ENCODE peak calls at places on chromosomes 1 and 21, in six cellular contexts. One of them, this sample, is unnamed.

GRCh38 chr1:92961131-92961895 is at the start of gene DIPK1A:
- DNase-seq in uterus: peak; percentile 78
- DNase-seq in AG08395: peak; percentile 89
- DNase-seq in stimulated activated CD4-positive, alpha-beta T cell treated with anti-CD3 and anti-CD28 coated beads, Interleukin-1b, Interleukin-23, amount 100 ng/mL, for 4 hours: peak; percentile 56
- DNase-seq in activated CD4-positive, alpha-beta T cell treated with anti-CD3 and anti-CD28 coated beads, Interleukin-2, amount 10 ng/mL, durations not matched to agents 7 days and 5 days: peak; percentile 80
- DNase-seq in PC-9: peak; percentile 72
- DNase-seq in this sample: no peak

GRCh38 chr1:41102653-41103052 is 81.1 kb upstream of the SLFNL1 start:
- DNase-seq in uterus: no peak
- DNase-seq in AG08395: no peak
- DNase-seq in stimulated activated CD4-positive, alpha-beta T cell treated with anti-CD3 and anti-CD28 coated beads, Interleukin-1b, Interleukin-23, amount 100 ng/mL, for 4 hours: no peak
- DNase-seq in activated CD4-positive, alpha-beta T cell treated with anti-CD3 and anti-CD28 coated beads, Interleukin-2, amount 10 ng/mL, durations not matched to agents 7 days and 5 days: no peak
- DNase-seq in PC-9: no peak
- DNase-seq in this sample: no peak

GRCh38 chr1:29453502-29454240 is 217.3 kb downstream of the PTPRU start:
- DNase-seq in uterus: no peak
- DNase-seq in AG08395: peak; percentile 38
- DNase-seq in stimulated activated CD4-positive, alpha-beta T cell treated with anti-CD3 and anti-CD28 coated beads, Interleukin-1b, Interleukin-23, amount 100 ng/mL, for 4 hours: no peak
- DNase-seq in activated CD4-positive, alpha-beta T cell treated with anti-CD3 and anti-CD28 coated beads, Interleukin-2, amount 10 ng/mL, durations not matched to agents 7 days and 5 days: no peak
- DNase-seq in PC-9: peak; percentile 49
- DNase-seq in this sample: peak; percentile 75

GRCh38 chr1:92485374-92486250 is 1.1 kb downstream of the GFI1 start:
- DNase-seq in uterus: no peak
- DNase-seq in AG08395: no peak
- DNase-seq in stimulated activated CD4-positive, alpha-beta T cell treated with anti-CD3 and anti-CD28 coated beads, Interleukin-1b, Interleukin-23, amount 100 ng/mL, for 4 hours: peak; percentile 83
- DNase-seq in activated CD4-positive, alpha-beta T cell treated with anti-CD3 and anti-CD28 coated beads, Interleukin-2, amount 10 ng/mL, durations not matched to agents 7 days and 5 days: peak; percentile 90
- DNase-seq in PC-9: peak; percentile 45
- DNase-seq in this sample: no peak

GRCh38 chr1:239912471-239912870 is 179.2 kb upstream of the FMN2 start:
- DNase-seq in uterus: no peak
- DNase-seq in AG08395: peak; percentile 72
- DNase-seq in stimulated activated CD4-positive, alpha-beta T cell treated with anti-CD3 and anti-CD28 coated beads, Interleukin-1b, Interleukin-23, amount 100 ng/mL, for 4 hours: no peak
- DNase-seq in activated CD4-positive, alpha-beta T cell treated with anti-CD3 and anti-CD28 coated beads, Interleukin-2, amount 10 ng/mL, durations not matched to agents 7 days and 5 days: no peak
- DNase-seq in PC-9: no peak
- DNase-seq in this sample: no peak

GRCh38 chr1:181947441-181947840 is 114.1 kb downstream of the ZNF648 start:
- DNase-seq in uterus: no peak
- DNase-seq in AG08395: no peak
- DNase-seq in stimulated activated CD4-positive, alpha-beta T cell treated with anti-CD3 and anti-CD28 coated beads, Interleukin-1b, Interleukin-23, amount 100 ng/mL, for 4 hours: no peak
- DNase-seq in activated CD4-positive, alpha-beta T cell treated with anti-CD3 and anti-CD28 coated beads, Interleukin-2, amount 10 ng/mL, durations not matched to agents 7 days and 5 days: no peak
- DNase-seq in PC-9: no peak
- DNase-seq in this sample: no peak

GRCh38 chr1:109490029-109490933 is 3.6 kb upstream of the CYB561D1 start:
- DNase-seq in uterus: peak; percentile 71
- DNase-seq in AG08395: peak; percentile 81
- DNase-seq in stimulated activated CD4-positive, alpha-beta T cell treated with anti-CD3 and anti-CD28 coated beads, Interleukin-1b, Interleukin-23, amount 100 ng/mL, for 4 hours: peak; percentile 70
- DNase-seq in activated CD4-positive, alpha-beta T cell treated with anti-CD3 and anti-CD28 coated beads, Interleukin-2, amount 10 ng/mL, durations not matched to agents 7 days and 5 days: peak; percentile 84
- DNase-seq in PC-9: peak; percentile 61
- DNase-seq in this sample: no peak

GRCh38 chr1:95286479-95286878 is 52.5 kb downstream of the RWDD3 start:
- DNase-seq in uterus: no peak
- DNase-seq in AG08395: no peak
- DNase-seq in stimulated activated CD4-positive, alpha-beta T cell treated with anti-CD3 and anti-CD28 coated beads, Interleukin-1b, Interleukin-23, amount 100 ng/mL, for 4 hours: no peak
- DNase-seq in activated CD4-positive, alpha-beta T cell treated with anti-CD3 and anti-CD28 coated beads, Interleukin-2, amount 10 ng/mL, durations not matched to agents 7 days and 5 days: no peak
- DNase-seq in PC-9: no peak
- DNase-seq in this sample: no peak

GRCh38 chr1:58754683-58755467 is 29.0 kb downstream of the JUN start:
- DNase-seq in uterus: no peak
- DNase-seq in AG08395: no peak
- DNase-seq in stimulated activated CD4-positive, alpha-beta T cell treated with anti-CD3 and anti-CD28 coated beads, Interleukin-1b, Interleukin-23, amount 100 ng/mL, for 4 hours: no peak
- DNase-seq in activated CD4-positive, alpha-beta T cell treated with anti-CD3 and anti-CD28 coated beads, Interleukin-2, amount 10 ng/mL, durations not matched to agents 7 days and 5 days: peak; percentile 48
- DNase-seq in PC-9: no peak
- DNase-seq in this sample: no peak

GRCh38 chr1:112636597-112637256 is 17.1 kb downstream of the CAPZA1 start:
- DNase-seq in uterus: no peak
- DNase-seq in AG08395: no peak
- DNase-seq in stimulated activated CD4-positive, alpha-beta T cell treated with anti-CD3 and anti-CD28 coated beads, Interleukin-1b, Interleukin-23, amount 100 ng/mL, for 4 hours: no peak
- DNase-seq in activated CD4-positive, alpha-beta T cell treated with anti-CD3 and anti-CD28 coated beads, Interleukin-2, amount 10 ng/mL, durations not matched to agents 7 days and 5 days: no peak
- DNase-seq in PC-9: no peak
- DNase-seq in this sample: no peak

GRCh38 chr1:33074193-33074945 is 6.6 kb upstream of the AZIN2 start:
- DNase-seq in uterus: no peak
- DNase-seq in AG08395: no peak
- DNase-seq in stimulated activated CD4-positive, alpha-beta T cell treated with anti-CD3 and anti-CD28 coated beads, Interleukin-1b, Interleukin-23, amount 100 ng/mL, for 4 hours: no peak
- DNase-seq in activated CD4-positive, alpha-beta T cell treated with anti-CD3 and anti-CD28 coated beads, Interleukin-2, amount 10 ng/mL, durations not matched to agents 7 days and 5 days: no peak
- DNase-seq in PC-9: no peak
- DNase-seq in this sample: no peak

GRCh38 chr21:33241846-33242245 is 12.1 kb downstream of the IFNAR2 start:
- DNase-seq in uterus: no peak
- DNase-seq in AG08395: no peak
- DNase-seq in stimulated activated CD4-positive, alpha-beta T cell treated with anti-CD3 and anti-CD28 coated beads, Interleukin-1b, Interleukin-23, amount 100 ng/mL, for 4 hours: no peak
- DNase-seq in activated CD4-positive, alpha-beta T cell treated with anti-CD3 and anti-CD28 coated beads, Interleukin-2, amount 10 ng/mL, durations not matched to agents 7 days and 5 days: peak; percentile 37
- DNase-seq in PC-9: no peak
- DNase-seq in this sample: no peak

GRCh38 chr1:196608401-196609113 is at the start of gene KCNT2:
- DNase-seq in uterus: peak; percentile 65
- DNase-seq in AG08395: peak; percentile 38
- DNase-seq in stimulated activated CD4-positive, alpha-beta T cell treated with anti-CD3 and anti-CD28 coated beads, Interleukin-1b, Interleukin-23, amount 100 ng/mL, for 4 hours: no peak
- DNase-seq in activated CD4-positive, alpha-beta T cell treated with anti-CD3 and anti-CD28 coated beads, Interleukin-2, amount 10 ng/mL, durations not matched to agents 7 days and 5 days: no peak
- DNase-seq in PC-9: no peak
- DNase-seq in this sample: peak; percentile 85

This sample was measured in iPS DF 19.7.